ENCODE peak calls at places on chromosomes 6 and 20, in five cellular contexts. M is H9, S is neuronal stem cell, H is H1, B is trophoblast cell. J is an unnamed sample.

GRCh38 chr6:106534564-106534982 is 94.7 kb downstream of the RTN4IP1 start:
- DNase-seq in M (no peak), H (no peak), B (no peak), S (no peak), J (no peak)

GRCh38 chr6:10030942-10031537 is 383.8 kb downstream of the TFAP2A start:
- DNase-seq in H (no peak), M (no peak), S (no peak), B (peak), J (peak)

GRCh38 chr20:63396300-63396699 is 35.2 kb upstream of the CHRNA4 start:
- DNase-seq in M (no peak), H (no peak), S (no peak), B (no peak), J (no peak)

GRCh38 chr6:5054427-5054873 is 30.7 kb upstream of the PPP1R3G start:
- DNase-seq in M (no peak), H (no peak), B (peak), S (no peak), J (peak)

GRCh38 chr6:30260036-30260504 is 46.9 kb upstream of the TRIM26 start:
- DNase-seq in H (no peak), S (peak), M (peak), B (no peak), J (no peak)

GRCh38 chr20:36836591-36837329 is 39.2 kb upstream of the TLDC2 start:
- DNase-seq in H (peak), S (no peak), B (peak), M (peak), J (peak)

GRCh38 chr6:2110504-2110903 is 134.9 kb downstream of the GMDS start:
- DNase-seq in B (peak), M (no peak), S (no peak), H (no peak), J (peak)

GRCh38 chr6:28643017-28643740 is 117.5 kb downstream of the GPX5 start:
- DNase-seq in S (no peak), M (peak), H (peak), B (peak), J (peak)

GRCh38 chr6:1613631-1614447 is 4.1 kb downstream of the FOXC1 start:
- DNase-seq in M (peak), B (peak), S (no peak), H (no peak), J (no peak)

GRCh38 chr20:22729180-22729579 is 144.8 kb upstream of the FOXA2 start:
- DNase-seq in B (no peak), H (no peak), M (no peak), S (no peak), J (peak)

GRCh38 chr20:13288357-13288756 is 67.3 kb downstream of the ISM1 start:
- DNase-seq in M (no peak), S (no peak), H (no peak), B (no peak), J (no peak)

GRCh38 chr6:5942591-5942990 is 64.1 kb downstream of the NRN1 start:
- DNase-seq in M (no peak), H (no peak), B (no peak), S (no peak), J (no peak)

GRCh38 chr20:38840053-38840893 is 34.8 kb downstream of the PPP1R16B start:
- DNase-seq in B (no peak), S (no peak), M (no peak), H (no peak), J (no peak)

GRCh38 chr20:58553841-58554240 is 38.6 kb upstream of the APCDD1L start:
- DNase-seq in H (no peak), B (no peak), M (peak), S (no peak), J (no peak)

GRCh38 chr6:11972806-11973205 is 39.3 kb upstream of the HIVEP1 start:
- DNase-seq in B (peak), M (no peak), S (no peak), H (no peak), J (peak)

GRCh38 chr6:138499303-138499991 is at the start of gene NHSL1:
- DNase-seq in B (no peak), S (peak), M (no peak), H (no peak), J (peak)

DNA sequence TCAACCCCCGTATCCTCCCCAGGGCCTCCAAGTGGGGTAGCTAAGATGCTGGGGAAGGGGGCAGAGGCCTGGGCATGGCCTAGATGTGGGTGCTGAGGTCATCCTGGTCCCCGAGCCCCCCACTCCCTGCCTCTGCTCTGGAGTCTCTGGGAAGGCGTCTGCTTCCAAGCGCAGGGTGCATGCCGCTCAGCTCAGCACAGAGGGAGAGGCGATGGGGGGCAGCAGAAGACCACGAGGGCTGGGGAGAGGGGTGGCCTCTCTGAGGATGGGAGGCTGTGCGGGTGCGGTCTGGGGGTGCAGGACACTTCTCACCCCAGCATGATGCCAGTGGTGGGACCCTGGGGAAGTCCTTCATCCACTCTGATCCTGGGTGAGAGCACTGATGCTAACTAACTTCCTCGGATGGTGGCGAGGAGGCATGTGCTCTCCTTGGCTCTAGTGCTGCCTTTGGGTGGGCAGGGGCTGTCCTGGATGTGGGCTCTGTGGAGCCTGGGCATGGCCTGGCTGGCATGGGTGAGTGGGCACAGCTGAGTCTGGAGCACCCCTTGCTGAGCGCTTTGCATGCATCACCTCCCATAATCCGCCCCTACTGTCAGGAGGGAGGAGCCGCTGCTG is 34.6 kb downstream of the EFCAB8 start:
- DNase-seq in S (no peak), H (no peak), B (no peak), M (no peak), J (no peak)
- H2BK12ac ChIP-seq in S (no peak), H (no peak), B (no peak), M (no peak), J (no peak)

GRCh38 chr6:33250731-33251130 is 20.9 kb downstream of the VPS52 start:
- DNase-seq in S (no peak), M (no peak), H (no peak), B (no peak), J (no peak)
- H3K9ac ChIP-seq in S (no peak), M (no peak), H (no peak), B (no peak), J (peak)

GRCh38 chr6:35511980-35512379 is 716 bp downstream of the TULP1 start:
- DNase-seq in S (no peak), M (no peak), B (no peak), H (no peak), J (no peak)
- H2BK12ac ChIP-seq in S (no peak), M (no peak), B (no peak), H (no peak), J (no peak)

GRCh38 chr6:18021166-18021850 is 33.9 kb upstream of the KIF13A start:
- DNase-seq in M (no peak), H (no peak), S (no peak), B (peak), J (no peak)

GRCh38 chr6:18011287-18011686 is 23.9 kb upstream of the KIF13A start:
- DNase-seq in B (no peak), H (no peak), M (no peak), S (no peak), J (no peak)

GRCh38 chr6:18019539-18020534 is 32.4 kb upstream of the KIF13A start:
- DNase-seq in B (no peak), S (no peak), H (no peak), M (peak), J (no peak)

GRCh38 chr6:18016133-18016532 is 28.7 kb upstream of the KIF13A start:
- DNase-seq in H (no peak), S (no peak), B (peak), M (no peak), J (no peak)

DNA sequence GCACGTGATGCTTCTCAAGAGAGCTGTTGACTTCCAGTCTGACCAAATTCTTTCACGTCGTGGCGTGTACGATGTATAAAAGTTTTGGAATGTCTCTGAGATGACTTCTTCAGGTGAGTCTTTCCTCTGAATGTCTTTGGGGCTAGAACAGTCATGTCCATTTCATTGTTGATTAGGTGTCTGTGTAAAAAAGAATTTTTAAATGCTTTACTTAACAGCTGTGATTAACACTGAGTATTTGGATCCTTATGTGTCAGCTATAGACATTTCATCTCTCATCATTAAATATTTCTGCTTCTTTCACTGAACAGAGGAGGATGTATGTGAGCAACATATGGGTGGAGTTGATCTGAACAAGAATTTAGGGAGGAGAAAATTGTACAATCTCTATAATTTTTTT is 29.3 kb upstream of the KIF13A start:
- DNase-seq in B (peak), H (no peak), S (no peak), M (no peak), J (no peak)
- H3K9ac ChIP-seq in B (no peak), H (no peak), S (no peak), M (no peak), J (no peak)

DNA sequence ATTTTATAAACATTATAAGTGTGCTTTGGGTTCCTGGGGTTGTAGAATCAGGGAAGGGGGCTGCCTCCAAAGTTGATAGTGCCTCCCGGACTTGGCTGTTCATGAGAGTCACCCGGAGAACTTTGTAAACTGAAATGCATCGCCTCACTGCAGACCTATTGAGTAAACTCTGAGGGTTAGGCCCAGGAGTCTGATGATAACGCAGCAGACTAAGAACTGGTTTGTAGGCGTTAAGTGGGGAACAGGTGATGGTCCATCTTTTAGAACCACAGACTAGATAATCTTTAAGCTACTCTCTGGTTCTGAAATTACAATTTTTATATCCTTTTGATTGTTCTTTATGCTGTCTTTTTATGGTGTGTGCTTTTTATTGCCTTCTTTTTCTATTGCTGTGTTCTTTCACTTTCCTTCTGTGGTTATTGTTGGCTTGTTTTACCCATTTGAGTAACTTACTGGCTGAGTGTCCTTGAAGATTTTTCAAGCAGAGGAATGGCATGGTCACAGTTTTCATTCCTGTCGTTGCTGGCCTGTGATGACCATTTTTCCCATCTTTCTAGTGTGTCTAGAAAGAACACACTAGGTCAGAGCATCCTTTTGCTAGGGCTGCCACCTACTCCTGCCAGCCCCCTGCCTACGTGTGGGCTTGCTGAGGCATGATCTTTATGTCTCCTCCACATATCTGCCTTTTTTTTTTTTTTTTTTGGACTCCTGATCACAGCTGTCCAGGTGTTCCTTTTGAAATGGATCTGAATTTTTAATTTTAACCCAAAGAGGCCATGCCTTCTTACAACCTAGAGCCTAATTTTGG is 30.9 kb downstream of the LRRC1 start:
- DNase-seq in S (no peak), B (no peak), M (no peak), H (no peak), J (no peak)
- H2BK12ac ChIP-seq in S (no peak), B (no peak), M (no peak), H (no peak), J (no peak)

GRCh38 chr6:45959534-45960195 is 56.0 kb downstream of the CLIC5 start:
- DNase-seq in H (no peak), S (no peak), M (no peak), B (peak), J (peak)

GRCh38 chr6:45956176-45956575 is 59.5 kb downstream of the CLIC5 start:
- DNase-seq in H (no peak), S (no peak), M (no peak), B (no peak), J (no peak)

GRCh38 chr6:45955597-45955996 is 60.1 kb downstream of the CLIC5 start:
- DNase-seq in M (no peak), H (no peak), S (no peak), B (no peak), J (no peak)

GRCh38 chr6:45952546-45952945 is 63.1 kb downstream of the CLIC5 start:
- DNase-seq in H (no peak), S (no peak), M (no peak), B (peak), J (no peak)

GRCh38 chr6:45956663-45957062 is 59.0 kb downstream of the CLIC5 start:
- DNase-seq in M (no peak), H (no peak), S (no peak), B (no peak), J (no peak)
- H3K9ac ChIP-seq in M (no peak), H (no peak), S (no peak), B (no peak), J (no peak)

GRCh38 chr6:77829736-77830135 is 176.9 kb downstream of the MEI4 start:
- DNase-seq in M (no peak), B (no peak), S (no peak), H (no peak), J (no peak)
- H2BK12ac ChIP-seq in M (no peak), B (no peak), S (no peak), H (no peak), J (no peak)

GRCh38 chr6:36885461-36886401 is at the start of gene C6orf89:
- DNase-seq in H (peak), S (peak), M (peak), B (peak), J (peak)

GRCh38 chr6:36888654-36889481 is 3.1 kb downstream of the C6orf89 start:
- DNase-seq in B (no peak), M (no peak), S (no peak), H (no peak), J (no peak)

GRCh38 chr6:36884610-36885009 is 1.1 kb upstream of the C6orf89 start:
- DNase-seq in B (no peak), S (no peak), H (no peak), M (no peak), J (no peak)

GRCh38 chr6:36888115-36888643 is 2.4 kb downstream of the C6orf89 start:
- DNase-seq in H (no peak), B (no peak), M (no peak), S (no peak), J (no peak)

DNA sequence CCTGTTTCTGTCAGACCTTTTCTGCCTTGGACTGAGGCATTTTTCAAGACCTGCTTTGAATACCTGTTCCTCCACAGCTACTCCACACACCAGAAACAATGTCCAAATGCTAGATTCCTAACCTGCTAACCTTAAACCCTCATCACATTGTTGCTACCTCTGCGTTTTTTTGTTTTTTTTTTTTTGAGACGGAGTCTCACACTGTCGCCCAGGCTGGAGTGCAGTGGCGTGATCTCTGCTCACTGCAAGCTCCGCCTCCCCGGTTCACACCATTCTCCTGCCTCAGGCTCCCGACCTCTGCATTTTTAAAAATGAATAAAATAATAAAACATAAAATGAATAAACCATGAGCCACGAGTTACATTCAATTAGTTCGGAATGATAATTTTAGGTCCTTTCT is 1.2 kb downstream of the C6orf89 start:
- DNase-seq in M (no peak), S (no peak), H (no peak), B (peak), J (no peak)
- H3K9ac ChIP-seq in M (no peak), S (no peak), H (no peak), B (no peak), J (peak)

GRCh38 chr6:135866445-135867143 is 15.1 kb downstream of the PDE7B start:
- DNase-seq in H (no peak), M (no peak), B (no peak), S (no peak), J (no peak)
- H2BK12ac ChIP-seq in H (no peak), M (no peak), B (no peak), S (no peak), J (no peak)